ENCODE peak calls at places on chromosome 20, in ten cellular contexts. V is upper lobe of right lung; J is cerebellum; C is naive thymus-derived CD4-positive, alpha-beta T cell; Z is activated CD4-positive, alpha-beta T cell treated with anti-CD3 and anti-CD28 coated beads, Interleukin-2, amount 50 U/mL, for 1 hour; W is NCI-H446 treated with DMSO at 0.1 percent for 48 hours; G is left kidney; S is mesothelial cell of epicardium; O is H1; H is stimulated activated CD4-positive, alpha-beta T cell treated with anti-CD3 and anti-CD28 coated beads, Interleukin-4, amount 100 ng/mL, for 4 hours. U is an unnamed sample.

GRCh38 chr20:36847009-36847709 is 28.8 kb upstream of the TLDC2 start:
- DNase-seq in J (peak), H (no peak), W (no peak), G (no peak), V (no peak), C (no peak), O (no peak), Z (no peak), S (no peak), U (no peak)

GRCh38 chr20:50744143-50744792 is 12.9 kb downstream of the PARD6B start:
- DNase-seq in S (peak), Z (no peak), H (no peak), V (no peak), G (peak), W (peak), O (peak), J (peak), C (no peak), U (no peak)

GRCh38 chr20:41213150-41213820 is 75.9 kb downstream of the PLCG1 start:
- DNase-seq in H (no peak), C (no peak), S (no peak), O (no peak), J (no peak), V (no peak), Z (no peak), G (no peak), W (peak), U (no peak)

GRCh38 chr20:57437672-57438330 is 46.6 kb downstream of the RBM38 start:
- DNase-seq in S (no peak), H (no peak), O (no peak), J (no peak), V (no peak), C (no peak), G (peak), Z (no peak), W (no peak), U (no peak)

GRCh38 chr20:38658879-38659612 is 57.4 kb downstream of the ARHGAP40 start:
- DNase-seq in S (no peak), H (peak), V (no peak), W (no peak), Z (peak), J (peak), G (peak), O (peak), C (no peak), U (no peak)

GRCh38 chr20:47088339-47088738 is 193.7 kb downstream of the EYA2 start:
- DNase-seq in J (no peak), W (no peak), H (no peak), S (no peak), G (no peak), Z (no peak), O (no peak), V (no peak), C (no peak), U (no peak)

GRCh38 chr20:32216396-32217142 is 8.9 kb downstream of the POFUT1 start:
- DNase-seq in W (no peak), O (no peak), H (no peak), G (no peak), S (no peak), J (no peak), V (no peak), C (no peak), Z (no peak), U (no peak)

GRCh38 chr20:53608456-53609413 is 15.1 kb upstream of the ZNF217 start:
- DNase-seq in S (peak), J (no peak), G (peak), O (peak), W (no peak), H (no peak), Z (no peak), C (no peak), V (peak), U (no peak)

GRCh38 chr20:41141153-41141815 is 3.9 kb downstream of the PLCG1 start:
- DNase-seq in J (no peak), O (no peak), H (no peak), W (no peak), C (no peak), Z (no peak), S (no peak), V (peak), G (peak), U (no peak)

GRCh38 chr20:1122388-1123315 is 4.2 kb downstream of the PSMF1 start:
- DNase-seq in C (no peak), S (no peak), O (no peak), W (no peak), Z (peak), G (peak), V (peak), J (no peak), H (no peak), U (no peak)

GRCh38 chr20:50394569-50394968 is 115.6 kb upstream of the PTPN1 start:
- DNase-seq in S (no peak), V (no peak), Z (no peak), H (no peak), W (no peak), J (no peak), G (no peak), O (no peak), C (no peak), U (no peak)

GRCh38 chr20:54284928-54285704 is 77.2 kb downstream of the PFDN4 start:
- DNase-seq in S (no peak), V (no peak), J (no peak), H (no peak), W (no peak), Z (no peak), C (no peak), G (no peak), O (no peak), U (no peak)

GRCh38 chr20:18727032-18727508 is 86.5 kb upstream of the SCP2D1 start:
- DNase-seq in W (no peak), H (no peak), C (no peak), G (no peak), S (no peak), J (no peak), Z (no peak), O (no peak), V (no peak), U (no peak)

GRCh38 chr20:60993647-60994046 is 258.4 kb upstream of the CDH4 start:
- DNase-seq in W (no peak), J (no peak), O (no peak), V (no peak), H (no peak), S (no peak), G (peak), Z (no peak), C (no peak), U (no peak)

GRCh38 chr20:47603260-47603659 is 101.6 kb downstream of the NCOA3 start:
- DNase-seq in V (no peak), J (no peak), Z (no peak), G (no peak), C (no peak), H (no peak), O (no peak), S (no peak), W (no peak), U (no peak)

GRCh38 chr20:10007747-10008146 is 27.0 kb upstream of the ANKEF1 start:
- DNase-seq in O (no peak), G (no peak), S (no peak), Z (no peak), V (no peak), H (no peak), J (peak), W (no peak), C (no peak), U (no peak)

GRCh38 chr20:64210661-64211369 is 44.7 kb upstream of the PCMTD2 start:
- DNase-seq in S (no peak), C (no peak), O (no peak), Z (no peak), H (no peak), V (no peak), W (no peak), G (no peak), J (no peak), U (no peak)

GRCh38 chr20:36815454-36816091 is 42.0 kb upstream of the DSN1 start:
- DNase-seq in Z (no peak), V (no peak), W (no peak), C (no peak), J (no peak), H (no peak), S (no peak), O (no peak), G (peak), U (no peak)

GRCh38 chr20:44010162-44010704 is 95.6 kb downstream of the TOX2 start:
- DNase-seq in S (no peak), H (no peak), W (no peak), V (no peak), C (no peak), J (no peak), Z (no peak), O (no peak), G (no peak), U (no peak)

GRCh38 chr20:44457016-44457415 is 18.7 kb upstream of the TTPAL start:
- DNase-seq in Z (no peak), O (no peak), C (no peak), W (no peak), J (no peak), H (no peak), V (no peak), S (no peak), G (no peak), U (no peak)

GRCh38 chr20:56626367-56627121 is 2.6 kb upstream of the TFAP2C start:
- DNase-seq in W (no peak), G (peak), C (no peak), O (peak), J (no peak), H (no peak), V (no peak), S (peak), Z (no peak), U (no peak)

GRCh38 chr20:44153636-44154043 is 33.3 kb downstream of the JPH2 start:
- DNase-seq in C (peak), Z (peak), H (no peak), J (no peak), V (no peak), G (peak), O (no peak), S (no peak), W (no peak), U (no peak)

GRCh38 chr20:58883243-58883691 is 30.8 kb downstream of the GNAS start:
- DNase-seq in W (no peak), C (no peak), S (no peak), O (no peak), J (no peak), Z (no peak), H (no peak), G (no peak), V (no peak), U (no peak)

GRCh38 chr20:31527266-31527665 is 13.0 kb downstream of the HM13 start:
- DNase-seq in C (no peak), H (no peak), W (no peak), O (no peak), J (no peak), Z (no peak), V (no peak), G (no peak), S (no peak), U (no peak)

GRCh38 chr20:13265941-13266340 is 44.9 kb downstream of the ISM1 start:
- DNase-seq in H (no peak), V (no peak), J (no peak), W (no peak), G (no peak), S (no peak), Z (no peak), O (no peak), C (no peak), U (no peak)

GRCh38 chr20:38106461-38106860 is 58.6 kb downstream of the TGM2 start:
- DNase-seq in Z (no peak), V (no peak), C (no peak), W (no peak), O (peak), S (no peak), H (no peak), J (no peak), G (no peak), U (no peak)

GRCh38 chr20:37364927-37365272 is 19.0 kb downstream of the SRC start:
- DNase-seq in H (no peak), Z (no peak), J (no peak), W (no peak), O (no peak), S (no peak), V (no peak), C (no peak), G (no peak), U (no peak)

GRCh38 chr20:17897566-17898307 is 70.9 kb downstream of the SNX5 start:
- DNase-seq in V (no peak), S (no peak), C (no peak), Z (no peak), O (no peak), J (no peak), W (no peak), G (no peak), H (no peak), U (no peak)

GRCh38 chr20:10390709-10391108 is 43.3 kb downstream of the MKKS start:
- DNase-seq in S (no peak), W (no peak), G (no peak), V (no peak), Z (no peak), C (no peak), H (no peak), O (no peak), J (no peak), U (no peak)

GRCh38 chr20:35739294-35740163 is 2.5 kb downstream of the RBM39 start:
- DNase-seq in J (peak), S (no peak), V (no peak), O (no peak), W (peak), G (peak), Z (no peak), C (no peak), H (no peak), U (peak)

GRCh38 chr20:43565758-43566104 is 6.9 kb downstream of the SGK2 start:
- DNase-seq in J (peak), W (no peak), G (no peak), S (no peak), C (no peak), V (no peak), O (no peak), Z (no peak), H (no peak), U (no peak)

GRCh38 chr20:7853493-7853892 is 86.8 kb downstream of the HAO1 start:
- DNase-seq in Z (no peak), H (no peak), C (no peak), O (no peak), J (no peak), W (no peak), V (no peak), S (no peak), G (no peak), U (no peak)

GRCh38 chr20:3173582-3174441 is 463 bp upstream of the LZTS3 start:
- DNase-seq in V (peak), O (peak), G (peak), Z (peak), W (peak), S (peak), H (peak), J (peak), C (peak), U (peak)

GRCh38 chr20:276620-277495 is 13.7 kb downstream of the C20orf96 start:
- DNase-seq in S (no peak), H (no peak), W (no peak), V (no peak), G (no peak), O (no peak), C (no peak), Z (no peak), J (no peak), U (peak)

GRCh38 chr20:46148313-46149213 is 30.4 kb downstream of the CD40 start:
- DNase-seq in Z (no peak), V (no peak), C (no peak), G (no peak), H (no peak), O (no peak), W (no peak), J (no peak), S (no peak), U (no peak)

GRCh38 chr20:56515657-56516381 is 8.7 kb upstream of the FAM209A start:
- DNase-seq in H (no peak), Z (no peak), V (no peak), J (no peak), C (no peak), G (peak), S (no peak), W (no peak), O (no peak), U (no peak)

GRCh38 chr20:2767768-2768631 is 32.4 kb downstream of the CPXM1 start:
- DNase-seq in W (no peak), V (peak), Z (no peak), O (no peak), H (no peak), J (no peak), G (no peak), S (no peak), C (no peak), U (peak)

GRCh38 chr20:20713244-20713765 is 861 bp upstream of the RALGAPA2 start:
- DNase-seq in V (no peak), H (peak), G (no peak), S (no peak), W (no peak), C (no peak), J (no peak), O (no peak), Z (no peak), U (no peak)